ENCODE peak calls at places on chromosomes 11 and 22, in four cellular contexts. N is upper lobe of left lung, G is HCT116, V is heart left ventricle. C is an unnamed sample.
A peak's percentile ranks its signal among the peaks of the same experiment; 100 is the strongest.

GRCh38 chr11:15190611-15191010 is 75.9 kb downstream of the INSC start:
- ATAC-seq in G (no peak), N (no peak), V (no peak), C (no peak)

GRCh38 chr11:131464024-131464423 is 93.6 kb downstream of the NTM start:
- ATAC-seq in V (no peak), N (no peak), G (no peak), C (no peak)

GRCh38 chr11:113593698-113594308 is 112.3 kb downstream of the TMPRSS5 start:
- ATAC-seq in V (no peak), G (no peak), N (no peak), C (no peak)

GRCh38 chr11:134560566-134561347 is 148.7 kb upstream of the B3GAT1 start:
- ATAC-seq in G (no peak), N (no peak), V (no peak), C (no peak)

GRCh38 chr11:35947437-35947836 is 3.6 kb downstream of the LDLRAD3 start:
- ATAC-seq in G (no peak), N (no peak), V (no peak), C (no peak)

GRCh38 chr11:68569357-68569756 is 108.8 kb downstream of the PPP6R3 start:
- ATAC-seq in G (no peak), N (no peak), V (no peak), C (no peak)

GRCh38 chr22:42649261-42650056 is at the start of gene CYB5R3:
- ATAC-seq in N (peak; percentile 72), G (peak; percentile 91), V (peak; percentile 76), C (peak; percentile 91)

GRCh38 chr11:76361365-76361764 is 19.6 kb downstream of the THAP12 start:
- ATAC-seq in N (no peak), G (no peak), V (no peak), C (no peak)

DNA sequence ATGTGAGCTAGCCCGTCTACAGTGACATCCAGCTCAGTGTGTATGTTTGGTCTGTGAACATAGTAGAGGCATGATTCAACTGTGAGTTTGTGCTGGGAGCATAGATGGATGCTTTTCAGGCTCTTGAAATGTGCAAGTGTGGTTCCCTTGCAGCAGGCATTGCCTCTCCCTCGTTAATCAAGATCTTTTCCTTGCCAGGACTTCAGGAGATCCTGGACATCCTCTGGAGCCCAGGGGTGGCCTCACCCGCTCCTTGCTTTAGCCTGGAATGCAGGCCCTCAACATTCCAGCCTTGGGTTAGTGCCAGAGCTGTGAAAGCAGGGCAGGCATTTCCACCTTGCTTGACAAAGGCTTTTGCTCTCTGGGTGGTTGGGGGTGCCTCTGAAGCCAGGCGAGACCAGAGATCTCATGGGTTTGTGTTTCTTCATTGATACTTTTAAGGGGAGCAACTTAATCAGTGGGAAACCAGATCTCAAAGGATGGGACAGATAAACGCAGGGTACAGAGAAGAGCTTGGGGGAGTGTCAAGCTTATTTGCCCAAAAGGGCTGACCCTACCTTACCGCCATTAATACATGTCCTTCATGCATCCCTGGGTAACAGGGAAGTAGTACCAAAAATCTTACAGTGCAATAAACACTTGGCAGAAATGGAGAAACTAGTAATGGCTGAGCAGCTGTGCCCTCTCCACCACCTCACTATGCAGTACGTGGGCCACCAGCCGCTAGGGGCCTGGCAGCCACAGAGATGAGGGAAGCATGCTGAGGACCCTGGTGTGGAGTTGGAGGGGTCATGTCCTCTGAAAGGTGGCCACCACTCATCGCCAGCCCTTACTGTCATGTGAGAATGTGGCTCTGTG is 72.1 kb downstream of the PTPRJ start:
- ATAC-seq in N (peak; percentile 73), G (peak; percentile 81), V (no peak), C (no peak)
- H3K4me1 ChIP-seq in N (peaks cover 74% of the 10 kb centered on the region), G (peaks cover 46% of the 10 kb centered on the region), V (no peaks in the 10 kb centered on the region), C (peaks cover 27% of the 10 kb centered on the region)

GRCh38 chr11:932435-932834 is 6.8 kb downstream of the AP2A2 start:
- ATAC-seq in N (no peak), G (no peak), V (peak; percentile 69), C (peak; percentile 53)

GRCh38 chr11:933936-934335 is 8.3 kb downstream of the AP2A2 start:
- ATAC-seq in G (no peak), N (no peak), V (no peak), C (no peak)

GRCh38 chr11:929405-929804 is 3.7 kb downstream of the AP2A2 start:
- ATAC-seq in V (no peak), G (no peak), N (no peak), C (no peak)

GRCh38 chr11:933002-933820 is 7.5 kb downstream of the AP2A2 start:
- ATAC-seq in N (no peak), V (peak; percentile 31), G (no peak), C (peak; percentile 29)

GRCh38 chr11:931385-931784 is 5.7 kb downstream of the AP2A2 start:
- ATAC-seq in V (no peak), N (no peak), G (no peak), C (no peak)
- TF ChIP-seq POLR2A in V (no peak), N (no peak), G (no peak), C (no peak)

GRCh38 chr11:59187020-59187419 is 15.1 kb downstream of the DTX4 start:
- ATAC-seq in N (no peak), V (no peak), G (no peak), C (no peak)

GRCh38 chr11:59186130-59186594 is 14.2 kb downstream of the DTX4 start:
- ATAC-seq in G (peak; percentile 92), V (no peak), N (peak; percentile 73), C (no peak)

GRCh38 chr11:59184876-59185275 is 12.9 kb downstream of the DTX4 start:
- ATAC-seq in V (no peak), N (no peak), G (no peak), C (no peak)

GRCh38 chr11:59183768-59184167 is 11.8 kb downstream of the DTX4 start:
- ATAC-seq in N (no peak), G (no peak), V (no peak), C (peak; percentile 72)

DNA sequence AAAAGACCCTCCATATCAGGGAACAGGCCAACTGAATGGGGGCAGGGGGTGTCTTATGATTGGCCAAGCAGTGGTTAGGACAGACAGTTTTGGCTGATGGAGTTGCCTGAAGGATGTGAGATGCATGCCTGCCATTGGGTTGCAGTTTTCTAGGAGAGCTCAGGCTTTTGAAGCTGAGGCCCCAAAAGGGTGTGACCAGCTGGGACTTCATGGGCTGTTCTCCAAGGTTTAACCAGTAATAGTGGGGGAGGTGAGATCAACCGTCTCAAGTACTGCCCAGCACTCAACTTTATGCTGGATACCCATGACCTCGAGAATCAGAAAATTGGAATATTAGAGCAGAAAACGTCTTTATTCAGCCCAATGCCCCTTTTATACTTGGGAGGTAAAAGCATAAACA is 13.5 kb downstream of the DTX4 start:
- ATAC-seq in G (no peak), V (no peak), N (no peak), C (no peak)
- H3K4me1 ChIP-seq in G (peaks cover 20% of the 10 kb centered on the region), V (peaks cover 6% of the 10 kb centered on the region), N (peaks cover 52% of the 10 kb centered on the region), C (peaks cover 16% of the 10 kb centered on the region)

GRCh38 chr22:49948573-49948957 is 12.0 kb upstream of the PIM3 start:
- ATAC-seq in G (no peak), V (no peak), N (no peak), C (no peak)

GRCh38 chr22:49948116-49948515 is 12.5 kb upstream of the PIM3 start:
- ATAC-seq in G (no peak), N (no peak), V (no peak), C (no peak)

GRCh38 chr22:49950396-49950994 is 10.1 kb upstream of the PIM3 start:
- ATAC-seq in G (no peak), V (no peak), N (no peak), C (no peak)

GRCh38 chr22:49949914-49950292 is 10.7 kb upstream of the PIM3 start:
- ATAC-seq in N (no peak), V (no peak), G (no peak), C (no peak)

GRCh38 chr22:49948958-49949913 is 11.3 kb upstream of the PIM3 start:
- ATAC-seq in N (peak; percentile 83), V (peak; percentile 41), G (peak; percentile 49), C (no peak)
- TF ChIP-seq POLR2A in N (peak; percentile 13), V (no peak), G (no peak), C (no peak)

GRCh38 chr22:46303347-46303965 is 6.8 kb downstream of the GTSE1 start:
- ATAC-seq in G (no peak), V (no peak), N (no peak), C (no peak)
- H3K4me1 ChIP-seq in G (peaks cover 3% of the 10 kb centered on the region), V (no peaks in the 10 kb centered on the region), N (no peaks in the 10 kb centered on the region), C (no peaks in the 10 kb centered on the region)

GRCh38 chr11:64227405-64227956 is 1.4 kb downstream of the NUDT22 start:
- ATAC-seq in N (no peak), V (no peak), G (no peak), C (no peak)

GRCh38 chr11:64224891-64225607 is 937 bp downstream of the TRPT1 start:
- ATAC-seq in N (no peak), G (no peak), V (peak; percentile 1), C (no peak)

GRCh38 chr11:64225608-64226506 is at the start of the genes NUDT22 and TRPT1:
- ATAC-seq in G (peak; percentile 78), V (peak; percentile 75), N (peak; percentile 92), C (peak; percentile 88)

GRCh38 chr11:64224151-64224890 is 1.7 kb downstream of the TRPT1 start:
- ATAC-seq in V (no peak), N (no peak), G (no peak), C (no peak)

DNA sequence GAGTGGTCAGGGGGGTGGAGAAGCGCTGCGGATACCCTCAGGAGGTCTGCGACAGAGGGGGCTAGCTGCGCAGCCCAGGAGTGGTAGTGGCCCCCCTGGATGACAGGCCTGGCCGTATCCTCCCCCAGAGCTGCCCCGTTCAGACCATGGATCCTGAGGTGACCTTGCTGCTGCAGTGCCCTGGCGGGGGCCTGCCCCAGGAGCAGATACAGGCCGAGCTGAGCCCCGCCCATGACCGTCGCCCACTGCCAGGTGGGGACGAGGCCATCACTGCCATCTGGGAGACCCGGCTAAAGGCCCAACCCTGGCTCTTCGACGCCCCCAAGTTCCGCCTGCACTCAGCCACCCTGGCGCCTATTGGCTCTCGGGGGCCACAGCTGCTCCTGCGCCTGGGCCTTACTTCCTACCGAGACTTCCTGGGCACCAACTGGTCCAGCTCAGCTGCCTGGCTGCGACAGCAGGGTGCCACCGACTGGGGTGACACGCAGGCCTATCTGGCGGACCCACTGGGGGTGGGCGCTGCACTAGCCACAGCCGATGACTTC is 505 bp downstream of the NUDT22 start:
- ATAC-seq in G (peak; percentile 45), V (peak; percentile 47), N (peak; percentile 50), C (peak; percentile 27)
- TF ChIP-seq POLR2A in G (no peak), V (no peak), N (no peak), C (no peak)

C was measured in gastroesophageal sphincter.